ENCODE peak calls at places on chromosomes 13 and 19, in seven cellular contexts. K is NCI-H1436, N is smooth muscle cell of the brain vasculature, P is COR-L47, O is HL-60, Q is K562, W is pancreas. U is an unnamed sample.

GRCh38 chr19:46218160-46218559 is 11.4 kb upstream of the IGFL1 start:
- DNase-seq in K (no peak), N (no peak), P (no peak), O (no peak), Q (peak), W (no peak), U (no peak)

GRCh38 chr19:498591-498950 is 2.3 kb downstream of the MADCAM1 start:
- DNase-seq in K (peak), N (no peak), P (no peak), O (no peak), Q (no peak), W (no peak), U (no peak)

GRCh38 chr19:41441321-41441945 is 1.5 kb upstream of the ERICH4 start:
- DNase-seq in K (no peak), N (no peak), P (no peak), O (no peak), Q (no peak), W (no peak), U (no peak)

GRCh38 chr19:49415102-49415809 is 8.0 kb downstream of the PTH2 start:
- DNase-seq in K (no peak), N (no peak), P (no peak), O (peak), Q (no peak), W (no peak), U (no peak)

GRCh38 chr19:2132731-2133490 is 18.5 kb downstream of the AP3D1 start:
- DNase-seq in K (no peak), N (no peak), P (no peak), O (no peak), Q (no peak), W (no peak), U (no peak)

GRCh38 chr13:30685987-30686386 is 49.4 kb upstream of the ALOX5AP start:
- DNase-seq in K (no peak), N (no peak), P (no peak), O (no peak), Q (no peak), W (no peak), U (no peak)

GRCh38 chr13:41668130-41668757 is 210.9 kb downstream of the RGCC start:
- DNase-seq in K (peak), N (peak), P (peak), O (peak), Q (peak), W (no peak), U (peak)

GRCh38 chr13:40503966-40504591 is 162.4 kb downstream of the FOXO1 start:
- DNase-seq in K (no peak), N (peak), P (no peak), O (no peak), Q (no peak), W (no peak), U (peak)

GRCh38 chr19:4310247-4311121 is 6.1 kb downstream of the FSD1 start:
- DNase-seq in K (no peak), N (no peak), P (no peak), O (no peak), Q (peak), W (no peak), U (no peak)

GRCh38 chr19:17671906-17672305 is 16.2 kb downstream of the UNC13A start:
- DNase-seq in K (no peak), N (no peak), P (peak), O (peak), Q (peak), W (no peak), U (no peak)

GRCh38 chr19:19279062-19279612 is 6.0 kb upstream of the TM6SF2 start:
- DNase-seq in K (no peak), N (no peak), P (no peak), O (no peak), Q (no peak), W (no peak), U (no peak)

GRCh38 chr13:44368599-44369368 is 4.8 kb upstream of the SERP2 start:
- DNase-seq in K (no peak), N (no peak), P (peak), O (no peak), Q (peak), W (no peak), U (no peak)

GRCh38 chr13:113749956-113750355 is 9.1 kb upstream of the TMEM255B start:
- DNase-seq in K (no peak), N (no peak), P (no peak), O (no peak), Q (no peak), W (peak), U (no peak)

GRCh38 chr19:54136086-54136863 is 1.3 kb upstream of the CNOT3 start:
- DNase-seq in K (no peak), N (no peak), P (no peak), O (no peak), Q (peak), W (no peak), U (no peak)

GRCh38 chr19:2260341-2260751 is 4.1 kb upstream of the JSRP1 start:
- DNase-seq in K (no peak), N (no peak), P (no peak), O (no peak), Q (no peak), W (no peak), U (no peak)

GRCh38 chr13:97914537-97914936 is 38.9 kb upstream of the IPO5 start:
- DNase-seq in K (no peak), N (no peak), P (no peak), O (no peak), Q (no peak), W (no peak), U (peak)

GRCh38 chr19:57210381-57210780 is 19.1 kb downstream of the ZNF264 start:
- DNase-seq in K (no peak), N (no peak), P (no peak), O (no peak), Q (no peak), W (no peak), U (no peak)

GRCh38 chr19:39582891-39583625 is 19.3 kb upstream of the LGALS13 start:
- DNase-seq in K (no peak), N (no peak), P (no peak), O (no peak), Q (no peak), W (no peak), U (no peak)

GRCh38 chr19:13848811-13849241 is 28.1 kb upstream of the NANOS3 start:
- DNase-seq in K (no peak), N (no peak), P (no peak), O (no peak), Q (no peak), W (no peak), U (no peak)

GRCh38 chr19:10316229-10317044 is 622 bp upstream of the FDX2 start:
- DNase-seq in K (no peak), N (no peak), P (no peak), O (no peak), Q (peak), W (no peak), U (no peak)

GRCh38 chr13:25886438-25887214 is 165.2 kb downstream of the SHISA2 start:
- DNase-seq in K (no peak), N (no peak), P (no peak), O (no peak), Q (no peak), W (no peak), U (no peak)

GRCh38 chr13:40096357-40096911 is 441.0 kb downstream of the COG6 start:
- DNase-seq in K (peak), N (no peak), P (no peak), O (no peak), Q (no peak), W (no peak), U (no peak)

GRCh38 chr13:74062933-74063332 is 71.3 kb downstream of the KLF12 start:
- DNase-seq in K (no peak), N (no peak), P (no peak), O (no peak), Q (no peak), W (no peak), U (no peak)

U was measured in GM04503.